ENCODE peak calls at places on chromosome 22, in ten cellular contexts. J is foreskin fibroblast, S is esophagus squamous epithelium, F is psoas muscle, A is ovary, E is AG09309, K is Panc1, P is neural progenitor cell, W is dorsolateral prefrontal cortex, X is chondrocyte. L is an unnamed sample.

GRCh38 chr22:30829901-30830550 is 135.4 kb downstream of the OSBP2 start:
- DNase-seq in J (peak; percentile 92), S (no peak), F (no peak), A (no peak), E (peak; percentile 92), K (peak; percentile 32), P (no peak), W (no peak), X (no peak), L (no peak)

GRCh38 chr22:20571531-20572007 is 64.2 kb downstream of the MED15 start:
- DNase-seq in J (peak; percentile 51), S (no peak), F (peak; percentile 74), A (no peak), E (no peak), K (peak; percentile 13), P (peak; percentile 70), W (no peak), X (no peak), L (peak; percentile 47)

GRCh38 chr22:19497245-19497644 is 17.5 kb downstream of the CDC45 start:
- DNase-seq in J (peak; percentile 81), S (no peak), F (no peak), A (no peak), E (peak; percentile 46), K (no peak), P (no peak), W (no peak), X (no peak), L (no peak)

GRCh38 chr22:42949159-42949558 is 65.8 kb downstream of the PACSIN2 start:
- DNase-seq in J (peak; percentile 74), S (no peak), F (peak; percentile 65), A (no peak), E (no peak), K (no peak), P (no peak), W (no peak), X (no peak), L (no peak)

GRCh38 chr22:28810839-28811491 is 10.6 kb upstream of the XBP1 start:
- DNase-seq in J (no peak), S (no peak), F (no peak), A (no peak), E (no peak), K (no peak), P (no peak), W (no peak), X (no peak), L (no peak)

GRCh38 chr22:29092243-29092642 is 19.4 kb downstream of the KREMEN1 start:
- DNase-seq in J (no peak), S (no peak), F (no peak), A (no peak), E (no peak), K (no peak), P (no peak), W (no peak), X (no peak), L (no peak)

GRCh38 chr22:28283025-28283654 is 364.1 kb upstream of the PITPNB start:
- DNase-seq in J (peak; percentile 59), S (no peak), F (no peak), A (no peak), E (no peak), K (no peak), P (no peak), W (no peak), X (no peak), L (no peak)

GRCh38 chr22:38973289-38974169 is 8.6 kb upstream of the APOBEC3B start:
- DNase-seq in J (peak; percentile 61), S (no peak), F (peak; percentile 46), A (no peak), E (no peak), K (peak; percentile 38), P (peak; percentile 80), W (no peak), X (peak; percentile 54), L (no peak)

GRCh38 chr22:35140879-35141745 is 75.2 kb downstream of the ISX start:
- DNase-seq in J (no peak), S (no peak), F (no peak), A (no peak), E (no peak), K (no peak), P (peak; percentile 67), W (peak; percentile 37), X (no peak), L (no peak)

GRCh38 chr22:24106385-24107381 is 74.6 kb upstream of the SUSD2 start:
- DNase-seq in J (peak; percentile 21), S (no peak), F (no peak), A (peak; percentile 40), E (no peak), K (no peak), P (peak; percentile 20), W (no peak), X (no peak), L (peak; percentile 23)
- TF ChIP-seq CTCF in J (peak; percentile 14), S (no peak), F (peak; percentile 26), A (peak; percentile 42), E (peak; percentile 28), K (no peak), P (peak; percentile 15), W (peak; percentile 35), X (peak; percentile 52), L (no peak)

DNA sequence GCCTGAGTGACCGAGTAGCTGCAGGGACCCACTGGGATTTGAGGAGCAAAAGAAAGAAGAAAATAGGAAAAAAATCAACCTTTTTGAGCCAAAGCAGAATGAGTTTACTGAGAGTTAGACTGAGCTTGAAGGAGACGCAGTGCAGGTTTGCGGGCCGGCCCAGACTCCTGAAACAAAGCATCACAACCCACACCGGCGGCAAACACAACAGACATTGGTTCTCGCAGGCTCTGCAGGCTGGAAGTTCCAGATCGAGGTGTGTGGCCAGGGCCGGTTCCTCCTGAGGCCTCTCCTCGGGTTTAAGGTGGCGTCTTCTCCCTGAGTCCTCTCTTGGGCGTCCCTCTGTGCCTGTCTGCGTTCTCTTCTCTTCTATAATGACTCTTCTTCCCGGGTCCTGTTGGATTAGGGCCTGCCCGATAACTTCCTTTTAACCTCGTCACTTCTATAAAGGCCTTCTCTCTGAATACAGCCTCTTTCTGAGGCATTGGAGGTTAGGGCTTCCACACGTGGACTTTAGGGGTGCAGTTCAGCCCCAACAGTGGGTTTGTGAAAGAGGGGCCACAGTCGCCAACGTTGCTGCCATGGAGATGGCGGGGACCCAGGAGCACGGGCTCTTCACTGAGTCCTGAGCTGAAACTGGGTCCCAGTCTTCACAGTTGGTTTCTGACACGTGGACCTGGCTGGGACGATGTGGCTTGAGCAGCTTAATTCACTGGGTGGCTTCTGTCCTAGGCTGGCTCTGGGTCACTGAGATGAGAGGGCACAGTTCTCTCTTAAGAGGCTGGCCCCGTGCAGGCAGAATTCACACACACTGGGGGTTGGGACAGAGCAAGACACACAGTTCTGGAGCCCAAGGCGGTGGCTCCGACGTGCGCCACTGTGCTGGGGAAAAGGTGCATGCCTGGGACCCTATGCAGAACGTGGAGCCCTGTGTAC is 1047.7 kb downstream of the BRD1 start:
- DNase-seq in J (no peak), S (no peak), F (no peak), A (no peak), E (no peak), K (no peak), P (no peak), W (peak; percentile 2), X (no peak), L (no peak)
- TF ChIP-seq CTCF in J (no peak), S (no peak), F (no peak), A (no peak), E (no peak), K (no peak), P (no peak), W (no peak), X (no peak), L (no peak)

GRCh38 chr22:33467718-33468117 is 409.5 kb upstream of the SYN3 start:
- DNase-seq in J (no peak), S (no peak), F (no peak), A (no peak), E (no peak), K (no peak), P (no peak), W (no peak), X (no peak), L (no peak)
- TF ChIP-seq CTCF in J (peak; percentile 47), S (no peak), F (no peak), A (no peak), E (peak; percentile 38), K (no peak), P (peak; percentile 34), W (peak; percentile 24), X (peak; percentile 55), L (no peak)

GRCh38 chr22:22060200-22061084 is 77.9 kb upstream of the TOP3B start:
- DNase-seq in J (peak; percentile 26), S (no peak), F (peak; percentile 76), A (peak; percentile 26), E (no peak), K (peak; percentile 24), P (peak; percentile 82), W (peak; percentile 37), X (no peak), L (peak; percentile 69)

GRCh38 chr22:22058649-22059475 is 76.3 kb upstream of the TOP3B start:
- DNase-seq in J (no peak), S (no peak), F (no peak), A (no peak), E (no peak), K (no peak), P (no peak), W (no peak), X (no peak), L (no peak)

GRCh38 chr22:22059476-22060002 is 77.0 kb upstream of the TOP3B start:
- DNase-seq in J (no peak), S (no peak), F (no peak), A (no peak), E (no peak), K (no peak), P (peak; percentile 50), W (no peak), X (no peak), L (no peak)

GRCh38 chr22:22062306-22062793 is 79.8 kb upstream of the TOP3B start:
- DNase-seq in J (no peak), S (no peak), F (no peak), A (no peak), E (no peak), K (no peak), P (no peak), W (no peak), X (no peak), L (no peak)

DNA sequence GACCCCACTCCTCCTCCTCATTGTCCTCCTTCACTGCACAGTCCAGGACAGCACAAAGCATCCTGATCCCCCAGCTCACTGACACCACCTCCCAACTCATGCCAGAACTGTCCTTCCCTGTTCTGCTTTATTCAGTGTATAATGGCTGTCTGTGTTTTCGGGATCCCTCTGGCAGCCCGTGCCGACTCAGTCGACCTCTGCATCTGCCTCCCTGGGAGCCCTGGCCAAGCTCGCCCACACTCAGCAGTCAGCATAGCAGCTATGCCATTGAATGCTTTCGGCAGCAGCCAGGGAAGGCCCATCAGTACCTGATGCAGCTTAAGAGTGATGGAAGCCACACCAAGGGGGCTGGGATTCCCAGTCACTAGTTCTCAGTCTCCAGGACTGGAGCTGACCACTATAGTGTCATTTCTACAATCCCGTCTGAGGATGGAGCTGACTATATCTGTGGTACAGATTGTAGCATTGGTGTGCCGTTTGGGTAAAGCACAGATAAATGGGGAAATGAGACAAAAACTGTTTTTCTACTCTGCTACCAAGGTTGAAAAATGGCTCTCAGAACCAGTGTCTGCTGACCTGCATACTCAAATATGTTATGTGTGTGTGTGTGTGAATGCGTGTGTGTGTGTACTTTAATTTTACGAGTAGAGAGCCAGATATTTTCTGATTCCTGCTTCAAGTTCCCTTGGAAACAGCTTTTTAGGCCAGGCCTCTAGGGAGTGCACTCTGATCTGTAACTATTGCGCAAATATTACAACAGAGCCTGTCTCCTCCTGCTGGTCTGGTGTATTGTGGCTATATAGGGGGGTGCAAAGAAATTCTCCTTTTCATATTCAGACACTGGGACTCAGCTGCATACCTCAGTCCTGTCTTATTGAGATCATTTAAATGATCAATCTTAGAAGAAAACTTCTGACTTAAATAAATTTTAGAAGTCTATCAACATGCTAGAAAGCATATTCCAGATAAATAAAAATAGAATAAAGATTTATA is 78.8 kb upstream of the TOP3B start:
- DNase-seq in J (peak; percentile 14), S (no peak), F (no peak), A (no peak), E (peak; percentile 45), K (no peak), P (no peak), W (peak; percentile 28), X (no peak), L (no peak)
- TF ChIP-seq CTCF in J (peak; percentile 31), S (no peak), F (peak; percentile 16), A (peak; percentile 70), E (no peak), K (peak; percentile 8), P (no peak), W (peak; percentile 45), X (peak; percentile 54), L (no peak)